ENCODE peak calls at places on chromosomes 7 and 10, in eight cellular contexts. P is DND-41, C is cardiac muscle cell, U is body of pancreas, Q is lower lobe of right lung, W is pancreas, H is thyroid gland, A is uterus. G is an unnamed sample.

GRCh38 chr10:119803264-119803663 is 69.4 kb downstream of the MCMBP start:
- DNase-seq in P (no peak), C (peak; percentile 8), U (no peak), Q (no peak), W (no peak), H (no peak), A (no peak), G (no peak)

GRCh38 chr7:93359520-93360198 is 127.5 kb downstream of the VPS50 start:
- DNase-seq in P (no peak), C (no peak), U (no peak), Q (no peak), W (no peak), H (peak; percentile 49), A (no peak), G (no peak)

GRCh38 chr10:69088801-69089501 is 1.0 kb downstream of the SRGN start:
- DNase-seq in P (no peak), C (peak; percentile 80), U (no peak), Q (no peak), W (no peak), H (no peak), A (no peak), G (no peak)

GRCh38 chr7:1811850-1812692 is 142.0 kb downstream of the ELFN1 start:
- DNase-seq in P (no peak), C (no peak), U (peak; percentile 55), Q (no peak), W (no peak), H (no peak), A (no peak), G (no peak)

GRCh38 chr10:22911889-22912762 is 15.7 kb upstream of the ARMC3 start:
- DNase-seq in P (no peak), C (peak; percentile 91), U (peak; percentile 84), Q (no peak), W (no peak), H (no peak), A (no peak), G (peak; percentile 81)

GRCh38 chr10:74799840-74800239 is 26.6 kb upstream of the KAT6B start:
- DNase-seq in P (no peak), C (peak; percentile 77), U (no peak), Q (no peak), W (no peak), H (no peak), A (no peak), G (no peak)

GRCh38 chr7:112063974-112064373 is 142.2 kb downstream of the DOCK4 start:
- DNase-seq in P (no peak), C (no peak), U (no peak), Q (no peak), W (no peak), H (no peak), A (no peak), G (no peak)

GRCh38 chr7:95963446-95963990 is 191.2 kb downstream of the DYNC1I1 start:
- DNase-seq in P (no peak), C (no peak), U (no peak), Q (no peak), W (no peak), H (no peak), A (no peak), G (no peak)

GRCh38 chr10:129909080-129909479 is 55.0 kb downstream of the EBF3 start:
- DNase-seq in P (no peak), C (no peak), U (no peak), Q (no peak), W (no peak), H (no peak), A (no peak), G (no peak)

GRCh38 chr7:99098824-99099498 is 44.9 kb downstream of the SMURF1 start:
- DNase-seq in P (no peak), C (peak; percentile 64), U (peak; percentile 40), Q (no peak), W (no peak), H (no peak), A (no peak), G (no peak)

GRCh38 chr10:52566471-52567246 is 205.9 kb downstream of the MBL2 start:
- DNase-seq in P (no peak), C (peak; percentile 83), U (no peak), Q (no peak), W (no peak), H (no peak), A (no peak), G (no peak)

GRCh38 chr10:62048919-62049636 is 147.6 kb downstream of the ARID5B start:
- DNase-seq in P (no peak), C (peak; percentile 98), U (peak; percentile 72), Q (peak; percentile 74), W (peak; percentile 57), H (peak; percentile 65), A (peak; percentile 97), G (peak; percentile 91)

GRCh38 chr7:132249591-132249971 is 326.7 kb downstream of the PLXNA4 start:
- DNase-seq in P (no peak), C (peak; percentile 40), U (peak; percentile 46), Q (no peak), W (no peak), H (no peak), A (no peak), G (no peak)
- TF ChIP-seq CTCF in P (peak; percentile 19), C (peak; percentile 18), U (peak; percentile 10), Q (no peak), W (no peak), H (no peak), A (no peak), G (no peak)

DNA sequence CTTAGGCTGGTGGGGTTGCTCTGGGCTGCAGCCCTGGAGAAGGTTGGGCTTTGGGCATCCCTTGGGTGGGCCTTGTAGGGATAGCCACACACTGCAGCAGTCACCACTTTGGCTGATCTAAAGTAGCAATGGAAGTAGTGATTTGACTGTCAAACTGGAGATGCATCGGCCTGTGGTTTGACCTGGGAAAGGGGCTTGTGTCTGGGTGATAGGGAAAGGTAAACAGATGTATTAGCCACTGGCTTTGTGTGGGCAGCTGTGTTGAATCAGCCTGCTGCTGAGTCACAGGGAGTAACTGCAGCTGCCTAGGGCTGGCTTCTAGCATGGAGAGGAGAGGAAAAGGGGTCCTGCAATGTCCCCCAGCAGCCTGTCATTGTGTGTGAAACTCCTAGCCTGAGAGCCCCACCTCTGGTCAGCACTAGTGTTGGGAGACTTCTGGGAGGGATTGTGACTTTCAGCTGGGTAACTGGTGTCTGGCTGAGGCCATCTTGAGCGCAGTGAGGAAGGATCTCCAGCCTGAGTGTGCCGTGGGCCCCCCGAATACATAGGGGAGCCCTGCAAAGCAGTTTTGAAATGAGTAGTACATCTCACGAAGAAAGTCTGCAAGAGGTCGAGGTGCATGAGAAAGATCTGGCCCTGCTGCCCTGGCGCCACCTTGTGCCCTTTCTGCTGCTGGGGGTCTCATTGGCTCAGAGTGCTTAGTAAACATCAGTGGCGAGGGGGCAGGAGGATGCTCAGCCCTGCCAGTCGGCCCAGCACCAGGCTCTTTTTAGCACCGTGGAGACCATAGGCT is 117.3 kb downstream of the FANK1 start:
- DNase-seq in P (no peak), C (peak; percentile 54), U (peak; percentile 20), Q (no peak), W (no peak), H (no peak), A (no peak), G (no peak)
- H3K36me3 ChIP-seq in P (no peaks in the 10 kb centered on the region), C (no peaks in the 10 kb centered on the region), U (no peaks in the 10 kb centered on the region), Q (no peaks in the 10 kb centered on the region), W (no peaks in the 10 kb centered on the region), H (no peaks in the 10 kb centered on the region), A (no peaks in the 10 kb centered on the region), G (no peaks in the 10 kb centered on the region)

GRCh38 chr7:66426332-66426731 is 202.3 kb upstream of the KCTD7 start:
- DNase-seq in P (no peak), C (no peak), U (no peak), Q (no peak), W (no peak), H (no peak), A (no peak), G (no peak)

GRCh38 chr7:66418537-66418936 is 210.1 kb upstream of the KCTD7 start:
- DNase-seq in P (no peak), C (no peak), U (no peak), Q (no peak), W (no peak), H (no peak), A (no peak), G (no peak)

GRCh38 chr7:66419210-66419609 is 209.5 kb upstream of the KCTD7 start:
- DNase-seq in P (no peak), C (peak; percentile 30), U (no peak), Q (no peak), W (no peak), H (no peak), A (no peak), G (peak; percentile 67)

GRCh38 chr7:66423729-66424128 is 205.0 kb upstream of the KCTD7 start:
- DNase-seq in P (no peak), C (no peak), U (no peak), Q (no peak), W (no peak), H (no peak), A (no peak), G (no peak)

GRCh38 chr7:66421830-66422229 is 206.9 kb upstream of the KCTD7 start:
- DNase-seq in P (no peak), C (no peak), U (no peak), Q (no peak), W (no peak), H (no peak), A (no peak), G (no peak)
- TF ChIP-seq CTCF in P (no peak), C (no peak), U (no peak), Q (no peak), W (no peak), H (no peak), A (no peak), G (no peak)

GRCh38 chr10:11229893-11230292 is 212.2 kb downstream of the CELF2 start:
- DNase-seq in P (no peak), C (no peak), U (no peak), Q (no peak), W (no peak), H (no peak), A (no peak), G (no peak)
- H3K36me3 ChIP-seq in P (peaks cover 31% of the 10 kb centered on the region), C (no peaks in the 10 kb centered on the region), U (no peaks in the 10 kb centered on the region), Q (peaks cover 44% of the 10 kb centered on the region), W (no peaks in the 10 kb centered on the region), H (no peaks in the 10 kb centered on the region), A (no peaks in the 10 kb centered on the region), G (no peaks in the 10 kb centered on the region)

DNA sequence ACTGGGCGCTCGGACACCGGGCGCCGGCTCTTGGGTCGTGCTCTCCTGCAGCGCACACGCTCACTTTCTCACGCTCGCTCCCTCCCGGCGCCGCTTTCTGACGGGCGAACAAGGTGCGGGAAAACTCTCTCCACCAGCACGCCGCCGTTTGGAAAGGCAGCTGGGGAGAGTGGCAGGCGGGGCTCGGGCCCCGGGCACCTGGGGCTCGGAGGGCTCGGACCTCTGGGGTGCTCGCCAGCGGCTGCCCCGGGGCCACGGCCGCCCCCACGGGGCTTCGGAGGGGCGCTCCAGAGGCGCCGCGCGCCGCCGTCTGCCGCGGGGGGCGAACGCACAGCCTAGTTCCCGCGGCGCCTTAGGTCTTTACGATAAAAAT is 391 bp upstream of the EPC1 start:
- DNase-seq in P (no peak), C (no peak), U (no peak), Q (no peak), W (peak; percentile 87), H (no peak), A (no peak), G (no peak)
- TF ChIP-seq CTCF in P (peak; percentile 15), C (no peak), U (no peak), Q (no peak), W (no peak), H (no peak), A (no peak), G (no peak)

GRCh38 chr10:124824507-124824906 is 22.9 kb downstream of the ABRAXAS2 start:
- DNase-seq in P (no peak), C (no peak), U (no peak), Q (no peak), W (no peak), H (no peak), A (no peak), G (no peak)
- H3K36me3 ChIP-seq in P (peaks cover 60% of the 10 kb centered on the region), C (peaks cover 24% of the 10 kb centered on the region), U (peaks cover 8% of the 10 kb centered on the region), Q (peaks cover 70% of the 10 kb centered on the region), W (no peaks in the 10 kb centered on the region), H (peaks cover 23% of the 10 kb centered on the region), A (no peaks in the 10 kb centered on the region), G (no peaks in the 10 kb centered on the region)

GRCh38 chr7:42197391-42197790 is 39.6 kb downstream of the GLI3 start:
- DNase-seq in P (no peak), C (peak; percentile 47), U (no peak), Q (no peak), W (no peak), H (no peak), A (no peak), G (no peak)
- TF ChIP-seq CTCF in P (no peak), C (no peak), U (no peak), Q (no peak), W (no peak), H (no peak), A (no peak), G (no peak)